ENCODE peak calls at places on chromosome 7, in eight cellular contexts. D is fibroblast of pulmonary artery, B is PC-3, L is tibial nerve, M is cardiac fibroblast, W is AG10803, J is NB4, I is neural progenitor cell. V is an unnamed sample.

GRCh38 chr7:100369105-100369504 is 4.2 kb upstream of the PILRA start:
- DNase-seq in D (no peak), B (no peak), L (peak; percentile 41), M (no peak), W (no peak), J (peak; percentile 99), I (no peak), V (no peak)

GRCh38 chr7:25820432-25821040 is 331.5 kb upstream of the NFE2L3 start:
- DNase-seq in D (no peak), B (peak; percentile 42), L (no peak), M (peak; percentile 26), W (no peak), J (peak; percentile 32), I (peak; percentile 44), V (no peak)

GRCh38 chr7:157829491-157829890 is 492.7 kb downstream of the DNAJB6 start:
- DNase-seq in D (no peak), B (no peak), L (no peak), M (no peak), W (no peak), J (no peak), I (no peak), V (no peak)

GRCh38 chr7:10300557-10300956 is 673.1 kb upstream of the PHF14 start:
- DNase-seq in D (no peak), B (no peak), L (no peak), M (no peak), W (no peak), J (no peak), I (peak; percentile 17), V (no peak)

GRCh38 chr7:99559276-99559915 is 954 bp downstream of the ZNF655 start:
- DNase-seq in D (peak; percentile 25), B (no peak), L (no peak), M (peak; percentile 37), W (peak; percentile 36), J (no peak), I (no peak), V (no peak)

GRCh38 chr7:73623798-73624668 is at the start of gene MLXIPL:
- DNase-seq in D (peak; percentile 26), B (peak; percentile 86), L (peak; percentile 62), M (peak; percentile 42), W (peak; percentile 20), J (no peak), I (peak; percentile 97), V (peak; percentile 51)

GRCh38 chr7:11726251-11727155 is 105.5 kb downstream of the THSD7A start:
- DNase-seq in D (peak; percentile 76), B (no peak), L (peak; percentile 69), M (peak; percentile 59), W (peak; percentile 86), J (no peak), I (peak; percentile 9), V (peak; percentile 84)

GRCh38 chr7:70072220-70072619 is 473.9 kb downstream of the AUTS2 start:
- DNase-seq in D (peak; percentile 24), B (no peak), L (no peak), M (no peak), W (peak; percentile 71), J (no peak), I (no peak), V (no peak)

GRCh38 chr7:79337722-79338121 is 115.7 kb downstream of the MAGI2 start:
- DNase-seq in D (no peak), B (no peak), L (no peak), M (no peak), W (no peak), J (no peak), I (peak; percentile 3), V (no peak)

GRCh38 chr7:151759591-151760042 is 117.3 kb downstream of the PRKAG2 start:
- DNase-seq in D (peak; percentile 73), B (peak; percentile 76), L (peak; percentile 47), M (peak; percentile 73), W (peak; percentile 50), J (peak; percentile 74), I (peak; percentile 88), V (peak; percentile 61)

GRCh38 chr7:55214707-55215106 is 150.4 kb upstream of the LANCL2 start:
- DNase-seq in D (no peak), B (no peak), L (no peak), M (no peak), W (peak; percentile 27), J (no peak), I (no peak), V (peak; percentile 54)

GRCh38 chr7:84924341-84924740 is 262.5 kb downstream of the SEMA3D start:
- DNase-seq in D (no peak), B (no peak), L (no peak), M (no peak), W (no peak), J (no peak), I (no peak), V (no peak)

GRCh38 chr7:18154707-18155106 is 127.1 kb upstream of the PRPS1L1 start:
- DNase-seq in D (no peak), B (no peak), L (no peak), M (no peak), W (no peak), J (no peak), I (no peak), V (no peak)

GRCh38 chr7:34315032-34315431 is 343.0 kb upstream of the NPSR1 start:
- DNase-seq in D (peak; percentile 88), B (no peak), L (no peak), M (peak; percentile 92), W (peak; percentile 96), J (no peak), I (no peak), V (peak; percentile 64)

GRCh38 chr7:47819054-47819920 is 129.0 kb downstream of the PKD1L1 start:
- DNase-seq in D (peak; percentile 87), B (peak; percentile 88), L (peak; percentile 91), M (peak; percentile 89), W (peak; percentile 74), J (peak; percentile 72), I (peak; percentile 71), V (peak; percentile 53)

GRCh38 chr7:133513608-133514007 is 260.7 kb downstream of the EXOC4 start:
- DNase-seq in D (peak; percentile 41), B (peak; percentile 64), L (no peak), M (peak; percentile 91), W (peak; percentile 62), J (no peak), I (no peak), V (peak; percentile 61)

GRCh38 chr7:2606539-2606936 is 25.2 kb upstream of the TTYH3 start:
- DNase-seq in D (no peak), B (no peak), L (no peak), M (no peak), W (no peak), J (no peak), I (no peak), V (no peak)

GRCh38 chr7:2607122-2607912 is 24.5 kb upstream of the TTYH3 start:
- DNase-seq in D (peak; percentile 24), B (no peak), L (no peak), M (peak; percentile 30), W (peak; percentile 46), J (no peak), I (no peak), V (no peak)

GRCh38 chr7:2604608-2605174 is 27.1 kb upstream of the TTYH3 start:
- DNase-seq in D (no peak), B (no peak), L (no peak), M (no peak), W (no peak), J (no peak), I (no peak), V (no peak)

GRCh38 chr7:2607913-2608899 is 23.6 kb upstream of the TTYH3 start:
- DNase-seq in D (no peak), B (no peak), L (no peak), M (no peak), W (no peak), J (no peak), I (no peak), V (no peak)

GRCh38 chr7:2605608-2606538 is 25.9 kb upstream of the TTYH3 start:
- DNase-seq in D (no peak), B (no peak), L (no peak), M (no peak), W (no peak), J (no peak), I (no peak), V (no peak)
- TF ChIP-seq CTCF in D (no peak), B (no peak), L (no peak), M (peak; percentile 4), W (no peak), J (no peak), I (no peak), V (no peak)

GRCh38 chr7:130141161-130141857 is 63.9 kb downstream of the TMEM209 start:
- DNase-seq in D (peak; percentile 82), B (no peak), L (peak; percentile 64), M (peak; percentile 72), W (peak; percentile 67), J (no peak), I (peak; percentile 93), V (peak; percentile 32)
- H3K4me3 ChIP-seq in D (peak overlapping the region; percentile 36), B (no peak overlapping the region), L (peak overlapping the region; percentile 34), M (peak overlapping the region; percentile 34), W (peak overlapping the region; percentile 52), J (no peak overlapping the region), I (peak overlapping the region; percentile 3), V (peak overlapping the region; percentile 51)

GRCh38 chr7:108596560-108596959 is 26.9 kb downstream of the DNAJB9 start:
- DNase-seq in D (no peak), B (no peak), L (no peak), M (no peak), W (no peak), J (no peak), I (no peak), V (no peak)
- TF ChIP-seq CTCF in D (no peak), B (no peak), L (no peak), M (no peak), W (no peak), J (no peak), I (no peak), V (no peak)

DNA sequence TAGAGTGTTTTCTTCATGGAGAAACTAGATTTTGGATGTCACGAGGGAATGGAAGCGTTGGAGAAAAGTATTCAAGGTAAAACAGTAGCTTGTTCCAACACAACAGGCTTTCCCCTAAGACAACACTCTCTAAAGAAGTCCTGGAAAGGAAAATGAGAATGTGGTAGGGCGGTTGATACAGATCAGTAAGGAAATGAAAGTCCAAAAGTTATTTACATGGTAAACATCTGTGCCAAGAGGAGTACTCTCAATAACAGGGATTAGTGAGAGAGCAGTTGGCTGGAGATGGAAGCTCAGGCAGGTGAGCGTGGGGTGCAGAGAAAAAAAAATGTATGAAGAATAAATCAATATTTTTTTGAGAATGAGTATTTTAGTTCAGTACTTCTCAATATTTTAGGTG is 1177.3 kb upstream of the C7orf33 start:
- DNase-seq in D (no peak), B (peak; percentile 57), L (no peak), M (no peak), W (no peak), J (no peak), I (no peak), V (no peak)
- H3K4me3 ChIP-seq in D (peak overlapping the region; percentile 27), B (peak overlapping the region; percentile 44), L (no peak overlapping the region), M (no peak overlapping the region), W (peak overlapping the region; percentile 1), J (no peak overlapping the region), I (no peak overlapping the region), V (no peak overlapping the region)

DNA sequence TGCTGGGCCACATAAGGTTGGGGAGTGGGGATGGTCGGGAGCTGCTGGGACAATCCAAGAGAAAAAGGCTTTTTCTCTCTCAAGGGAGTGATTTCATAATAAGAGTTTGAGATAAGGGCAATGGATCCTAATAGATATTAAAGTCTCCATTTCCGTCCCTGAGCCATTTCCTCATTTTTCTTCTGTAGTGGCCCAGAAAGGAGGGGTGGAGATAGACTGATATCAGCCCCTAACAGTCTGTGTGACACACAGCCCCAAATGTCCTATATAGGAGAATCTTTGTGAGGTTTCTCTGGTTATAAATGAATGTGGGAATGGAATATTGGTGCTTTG is 35.2 kb downstream of the PRSS2 start:
- DNase-seq in D (no peak), B (no peak), L (no peak), M (no peak), W (no peak), J (no peak), I (no peak), V (no peak)
- TF ChIP-seq CTCF in D (no peak), B (no peak), L (no peak), M (no peak), W (no peak), J (no peak), I (no peak), V (no peak)

V was measured in bronchial epithelial cell.